ENCODE peak calls at places on chromosomes 4 and X, in nine cellular contexts. One of them, this sample, is unnamed.

GRCh38 chr4:42104521-42104920 is 47.9 kb downstream of the BEND4 start:
- DNase-seq in GM12878: no peak
- DNase-seq in lower lobe of right lung: no peak
- DNase-seq in GM23338: no peak
- DNase-seq in nephron progenitor cell: no peak
- DNase-seq in cardiac fibroblast: peak; percentile 12
- DNase-seq in MCF 10A: peak; percentile 61
- DNase-seq in epithelial cell of esophagus: peak; percentile 75
- DNase-seq in IMR-90: peak; percentile 70
- DNase-seq in this sample: no peak

GRCh38 chr4:39043697-39044363 is 11.6 kb upstream of the TMEM156 start:
- DNase-seq in nephron progenitor cell: no peak
- DNase-seq in IMR-90: peak; percentile 52
- DNase-seq in epithelial cell of esophagus: peak; percentile 45
- DNase-seq in lower lobe of right lung: no peak
- DNase-seq in cardiac fibroblast: peak; percentile 61
- DNase-seq in GM12878: peak; percentile 32
- DNase-seq in MCF 10A: peak; percentile 37
- DNase-seq in GM23338: peak; percentile 17
- DNase-seq in this sample: no peak

GRCh38 chrX:107629533-107629909 is 1.2 kb downstream of the PRPS1 start:
- DNase-seq in nephron progenitor cell: no peak
- DNase-seq in GM23338: peak; percentile 13
- DNase-seq in MCF 10A: peak; percentile 29
- DNase-seq in IMR-90: peak; percentile 36
- DNase-seq in GM12878: no peak
- DNase-seq in lower lobe of right lung: no peak
- DNase-seq in epithelial cell of esophagus: peak; percentile 10
- DNase-seq in cardiac fibroblast: peak; percentile 30
- DNase-seq in this sample: peak; percentile 18

GRCh38 chrX:54994668-54995452 is 872 bp upstream of the PFKFB1 start:
- DNase-seq in cardiac fibroblast: no peak
- DNase-seq in lower lobe of right lung: no peak
- DNase-seq in MCF 10A: no peak
- DNase-seq in GM23338: no peak
- DNase-seq in nephron progenitor cell: no peak
- DNase-seq in epithelial cell of esophagus: no peak
- DNase-seq in GM12878: no peak
- DNase-seq in IMR-90: no peak
- DNase-seq in this sample: no peak

GRCh38 chr4:183846951-183847350 is 58.2 kb upstream of the STOX2 start:
- DNase-seq in GM12878: no peak
- DNase-seq in cardiac fibroblast: no peak
- DNase-seq in IMR-90: no peak
- DNase-seq in MCF 10A: no peak
- DNase-seq in epithelial cell of esophagus: no peak
- DNase-seq in lower lobe of right lung: no peak
- DNase-seq in nephron progenitor cell: no peak
- DNase-seq in GM23338: no peak
- DNase-seq in this sample: no peak

GRCh38 chrX:154541896-154542722 is 4.5 kb downstream of the G6PD start:
- DNase-seq in IMR-90: peak; percentile 94
- DNase-seq in epithelial cell of esophagus: peak; percentile 83
- DNase-seq in MCF 10A: peak; percentile 98
- DNase-seq in lower lobe of right lung: peak; percentile 73
- DNase-seq in cardiac fibroblast: peak; percentile 96
- DNase-seq in nephron progenitor cell: no peak
- DNase-seq in GM12878: no peak
- DNase-seq in GM23338: no peak
- DNase-seq in this sample: peak; percentile 80

GRCh38 chr4:152500798-152501434 is 35.0 kb downstream of the FBXW7 start:
- DNase-seq in lower lobe of right lung: no peak
- DNase-seq in epithelial cell of esophagus: peak; percentile 95
- DNase-seq in MCF 10A: peak; percentile 83
- DNase-seq in nephron progenitor cell: peak; percentile 50
- DNase-seq in GM12878: peak; percentile 74
- DNase-seq in IMR-90: peak; percentile 93
- DNase-seq in cardiac fibroblast: peak; percentile 96
- DNase-seq in GM23338: peak; percentile 96
- DNase-seq in this sample: peak; percentile 58

GRCh38 chrX:42519666-42520231 is 258.2 kb downstream of the PPP1R2C start:
- DNase-seq in IMR-90: peak; percentile 17
- DNase-seq in MCF 10A: peak; percentile 70
- DNase-seq in cardiac fibroblast: peak; percentile 35
- DNase-seq in GM23338: no peak
- DNase-seq in GM12878: no peak
- DNase-seq in nephron progenitor cell: no peak
- DNase-seq in epithelial cell of esophagus: peak; percentile 59
- DNase-seq in lower lobe of right lung: no peak
- DNase-seq in this sample: peak; percentile 34

GRCh38 chrX:51894697-51895336 is 1.4 kb downstream of the MAGED1 start:
- DNase-seq in epithelial cell of esophagus: no peak
- DNase-seq in MCF 10A: no peak
- DNase-seq in lower lobe of right lung: no peak
- DNase-seq in nephron progenitor cell: peak; percentile 20
- DNase-seq in GM12878: no peak
- DNase-seq in IMR-90: peak; percentile 31
- DNase-seq in cardiac fibroblast: peak; percentile 34
- DNase-seq in GM23338: peak; percentile 26
- DNase-seq in this sample: no peak

GRCh38 chrX:2224141-2224540 is 276.6 kb downstream of the DHRSX start:
- DNase-seq in nephron progenitor cell: no peak
- DNase-seq in IMR-90: no peak
- DNase-seq in MCF 10A: no peak
- DNase-seq in GM23338: no peak
- DNase-seq in GM12878: no peak
- DNase-seq in epithelial cell of esophagus: no peak
- DNase-seq in lower lobe of right lung: no peak
- DNase-seq in cardiac fibroblast: no peak
- DNase-seq in this sample: no peak

GRCh38 chr4:99587803-99588202 is 13.2 kb downstream of the MTTP start:
- DNase-seq in lower lobe of right lung: no peak
- DNase-seq in GM23338: no peak
- DNase-seq in GM12878: no peak
- DNase-seq in nephron progenitor cell: no peak
- DNase-seq in MCF 10A: no peak
- DNase-seq in epithelial cell of esophagus: no peak
- DNase-seq in IMR-90: no peak
- DNase-seq in cardiac fibroblast: no peak
- DNase-seq in this sample: no peak

GRCh38 chr4:41209187-41209586 is 5.2 kb downstream of the APBB2 start:
- DNase-seq in epithelial cell of esophagus: no peak
- DNase-seq in lower lobe of right lung: no peak
- DNase-seq in GM12878: no peak
- DNase-seq in IMR-90: no peak
- DNase-seq in MCF 10A: peak; percentile 46
- DNase-seq in cardiac fibroblast: peak; percentile 32
- DNase-seq in nephron progenitor cell: no peak
- DNase-seq in GM23338: no peak
- DNase-seq in this sample: no peak

GRCh38 chr4:15656038-15656470 is 897 bp upstream of the FBXL5 start:
- DNase-seq in GM23338: peak; percentile 88
- DNase-seq in epithelial cell of esophagus: no peak
- DNase-seq in GM12878: no peak
- DNase-seq in IMR-90: no peak
- DNase-seq in lower lobe of right lung: no peak
- DNase-seq in MCF 10A: no peak
- DNase-seq in nephron progenitor cell: no peak
- DNase-seq in cardiac fibroblast: peak; percentile 52
- DNase-seq in this sample: no peak

GRCh38 chrX:135354288-135354687 is 45.0 kb downstream of the ETDC start:
- DNase-seq in IMR-90: no peak
- DNase-seq in GM23338: no peak
- DNase-seq in MCF 10A: no peak
- DNase-seq in nephron progenitor cell: no peak
- DNase-seq in lower lobe of right lung: no peak
- DNase-seq in epithelial cell of esophagus: no peak
- DNase-seq in GM12878: no peak
- DNase-seq in cardiac fibroblast: no peak
- DNase-seq in this sample: no peak

GRCh38 chr4:120685756-120686278 is 236.7 kb downstream of the PRDM5 start:
- DNase-seq in GM23338: peak; percentile 2
- DNase-seq in MCF 10A: peak; percentile 47
- DNase-seq in lower lobe of right lung: no peak
- DNase-seq in nephron progenitor cell: no peak
- DNase-seq in cardiac fibroblast: peak; percentile 61
- DNase-seq in epithelial cell of esophagus: no peak
- DNase-seq in IMR-90: no peak
- DNase-seq in GM12878: no peak
- DNase-seq in this sample: no peak
- TF ChIP-seq CTCF in GM23338: no peak
- TF ChIP-seq CTCF in MCF 10A: no peak
- TF ChIP-seq CTCF in lower lobe of right lung: no peak
- TF ChIP-seq CTCF in nephron progenitor cell: no peak
- TF ChIP-seq CTCF in cardiac fibroblast: no peak
- TF ChIP-seq CTCF in epithelial cell of esophagus: no peak
- TF ChIP-seq CTCF in IMR-90: no peak
- TF ChIP-seq CTCF in GM12878: no peak
- TF ChIP-seq CTCF in this sample: no peak

GRCh38 chr4:6709230-6710114 is at the start of gene MRFAP1L1:
- DNase-seq in GM12878: peak; percentile 85
- DNase-seq in cardiac fibroblast: peak; percentile 98
- DNase-seq in epithelial cell of esophagus: peak; percentile 98
- DNase-seq in GM23338: peak; percentile 99
- DNase-seq in IMR-90: peak; percentile 97
- DNase-seq in nephron progenitor cell: peak; percentile 97
- DNase-seq in lower lobe of right lung: peak; percentile 98
- DNase-seq in MCF 10A: peak; percentile 96
- DNase-seq in this sample: peak; percentile 92
- TF ChIP-seq CTCF in GM12878: no peak
- TF ChIP-seq CTCF in cardiac fibroblast: peak; percentile 12
- TF ChIP-seq CTCF in epithelial cell of esophagus: peak; percentile 16
- TF ChIP-seq CTCF in GM23338: peak; percentile 21
- TF ChIP-seq CTCF in IMR-90: no peak
- TF ChIP-seq CTCF in nephron progenitor cell: no peak
- TF ChIP-seq CTCF in lower lobe of right lung: no peak
- TF ChIP-seq CTCF in MCF 10A: peak; percentile 6
- TF ChIP-seq CTCF in this sample: no peak

GRCh38 chrX:53716328-53717088 is 30.0 kb upstream of the HUWE1 start:
- DNase-seq in MCF 10A: no peak
- DNase-seq in lower lobe of right lung: no peak
- DNase-seq in GM12878: peak; percentile 87
- DNase-seq in IMR-90: peak; percentile 48
- DNase-seq in epithelial cell of esophagus: no peak
- DNase-seq in cardiac fibroblast: no peak
- DNase-seq in GM23338: no peak
- DNase-seq in nephron progenitor cell: no peak
- DNase-seq in this sample: peak; percentile 29

GRCh38 chrX:53717205-53717604 is 30.7 kb upstream of the HUWE1 start:
- DNase-seq in GM12878: peak; percentile 50
- DNase-seq in lower lobe of right lung: no peak
- DNase-seq in cardiac fibroblast: no peak
- DNase-seq in epithelial cell of esophagus: no peak
- DNase-seq in GM23338: no peak
- DNase-seq in IMR-90: no peak
- DNase-seq in MCF 10A: no peak
- DNase-seq in nephron progenitor cell: no peak
- DNase-seq in this sample: no peak

GRCh38 chrX:53713987-53714579 is 27.6 kb upstream of the HUWE1 start:
- DNase-seq in GM12878: peak; percentile 52
- DNase-seq in cardiac fibroblast: no peak
- DNase-seq in nephron progenitor cell: no peak
- DNase-seq in IMR-90: peak; percentile 4
- DNase-seq in MCF 10A: no peak
- DNase-seq in epithelial cell of esophagus: no peak
- DNase-seq in lower lobe of right lung: no peak
- DNase-seq in GM23338: no peak
- DNase-seq in this sample: no peak

GRCh38 chrX:53715336-53715924 is 28.9 kb upstream of the HUWE1 start:
- DNase-seq in epithelial cell of esophagus: no peak
- DNase-seq in GM23338: no peak
- DNase-seq in lower lobe of right lung: no peak
- DNase-seq in MCF 10A: no peak
- DNase-seq in GM12878: no peak
- DNase-seq in cardiac fibroblast: no peak
- DNase-seq in nephron progenitor cell: no peak
- DNase-seq in IMR-90: no peak
- DNase-seq in this sample: no peak

GRCh38 chrX:53714580-53715335 is 28.2 kb upstream of the HUWE1 start:
- DNase-seq in cardiac fibroblast: peak; percentile 20
- DNase-seq in MCF 10A: peak; percentile 21
- DNase-seq in lower lobe of right lung: peak; percentile 53
- DNase-seq in GM23338: peak; percentile 15
- DNase-seq in GM12878: peak; percentile 89
- DNase-seq in IMR-90: peak; percentile 57
- DNase-seq in nephron progenitor cell: no peak
- DNase-seq in epithelial cell of esophagus: peak; percentile 83
- DNase-seq in this sample: peak; percentile 75
- TF ChIP-seq CTCF in cardiac fibroblast: no peak
- TF ChIP-seq CTCF in MCF 10A: no peak
- TF ChIP-seq CTCF in lower lobe of right lung: no peak
- TF ChIP-seq CTCF in GM23338: no peak
- TF ChIP-seq CTCF in GM12878: peak; percentile 10
- TF ChIP-seq CTCF in IMR-90: no peak
- TF ChIP-seq CTCF in nephron progenitor cell: no peak
- TF ChIP-seq CTCF in epithelial cell of esophagus: peak; percentile 14
- TF ChIP-seq CTCF in this sample: no peak

DNA sequence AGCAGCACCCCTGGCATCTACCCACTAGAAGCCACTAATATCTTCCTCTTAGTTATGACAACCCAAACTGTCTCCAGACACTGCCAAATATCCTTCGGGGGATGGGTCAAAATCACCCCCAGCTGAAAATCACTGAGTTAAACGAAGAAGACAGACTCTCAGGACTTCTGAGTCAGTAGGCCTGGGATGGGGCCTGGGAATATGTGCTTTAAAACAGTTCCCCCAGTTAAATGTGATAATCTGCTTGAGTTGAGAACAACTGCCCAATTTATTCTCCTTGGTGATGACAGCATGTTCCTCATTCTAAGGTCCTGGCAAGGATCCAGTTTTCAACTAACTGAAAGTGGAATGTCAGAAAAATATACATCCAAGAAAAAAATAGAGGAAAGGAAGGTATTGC is 52.4 kb downstream of the CBLL2 start:
- DNase-seq in cardiac fibroblast: peak; percentile 60
- DNase-seq in GM23338: no peak
- DNase-seq in GM12878: no peak
- DNase-seq in epithelial cell of esophagus: no peak
- DNase-seq in nephron progenitor cell: no peak
- DNase-seq in MCF 10A: peak; percentile 16
- DNase-seq in lower lobe of right lung: no peak
- DNase-seq in IMR-90: peak; percentile 59
- DNase-seq in this sample: no peak
- TF ChIP-seq CTCF in cardiac fibroblast: no peak
- TF ChIP-seq CTCF in GM23338: no peak
- TF ChIP-seq CTCF in GM12878: no peak
- TF ChIP-seq CTCF in epithelial cell of esophagus: no peak
- TF ChIP-seq CTCF in nephron progenitor cell: no peak
- TF ChIP-seq CTCF in MCF 10A: no peak
- TF ChIP-seq CTCF in lower lobe of right lung: no peak
- TF ChIP-seq CTCF in IMR-90: no peak
- TF ChIP-seq CTCF in this sample: no peak

This sample was measured in Calu3.